ENCODE peak calls at places on chromosomes 11 and 22, in four cellular contexts. One of them, this sample, is unnamed.

GRCh38 chr11:69339041-69339733 is 45.2 kb downstream of the MYEOV start:
- DNase-seq in colonic mucosa: peak
- DNase-seq in NCI-H1694 treated with DMSO at 0.1 percent for 48 hours: no peak
- DNase-seq in NCI-H2107: no peak
- DNase-seq in this sample: no peak

GRCh38 chr11:117950999-117951961 is 22.1 kb upstream of the TMPRSS13 start:
- DNase-seq in NCI-H2107: no peak
- DNase-seq in colonic mucosa: no peak
- DNase-seq in NCI-H1694 treated with DMSO at 0.1 percent for 48 hours: no peak
- DNase-seq in this sample: no peak

GRCh38 chr22:46079861-46080821 is 70.2 kb upstream of the PPARA start:
- DNase-seq in NCI-H2107: no peak
- DNase-seq in NCI-H1694 treated with DMSO at 0.1 percent for 48 hours: peak
- DNase-seq in colonic mucosa: no peak
- DNase-seq in this sample: no peak

GRCh38 chr11:46356911-46357482 is 9.7 kb downstream of the DGKZ start:
- DNase-seq in colonic mucosa: no peak
- DNase-seq in NCI-H2107: no peak
- DNase-seq in NCI-H1694 treated with DMSO at 0.1 percent for 48 hours: no peak
- DNase-seq in this sample: no peak

GRCh38 chr11:107931206-107931605 is 3.0 kb downstream of the RAB39A start:
- DNase-seq in NCI-H2107: no peak
- DNase-seq in NCI-H1694 treated with DMSO at 0.1 percent for 48 hours: no peak
- DNase-seq in colonic mucosa: no peak
- DNase-seq in this sample: no peak

GRCh38 chr11:92384316-92384715 is 159.7 kb downstream of the FAT3 start:
- DNase-seq in NCI-H2107: no peak
- DNase-seq in colonic mucosa: no peak
- DNase-seq in NCI-H1694 treated with DMSO at 0.1 percent for 48 hours: no peak
- DNase-seq in this sample: no peak

GRCh38 chr11:69540118-69541000 is 58.9 kb downstream of the LINC01488 start:
- DNase-seq in colonic mucosa: no peak
- DNase-seq in NCI-H2107: no peak
- DNase-seq in NCI-H1694 treated with DMSO at 0.1 percent for 48 hours: no peak
- DNase-seq in this sample: no peak

GRCh38 chr11:102407901-102408300 is 44.7 kb downstream of the TMEM123 start:
- DNase-seq in NCI-H2107: no peak
- DNase-seq in colonic mucosa: no peak
- DNase-seq in NCI-H1694 treated with DMSO at 0.1 percent for 48 hours: no peak
- DNase-seq in this sample: no peak

GRCh38 chr22:45688606-45689080 is 17.0 kb downstream of the ATXN10 start:
- DNase-seq in NCI-H2107: no peak
- DNase-seq in NCI-H1694 treated with DMSO at 0.1 percent for 48 hours: no peak
- DNase-seq in colonic mucosa: no peak
- DNase-seq in this sample: no peak

GRCh38 chr22:41780714-41781507 is 19.6 kb upstream of the CCDC134 start:
- DNase-seq in NCI-H1694 treated with DMSO at 0.1 percent for 48 hours: no peak
- DNase-seq in NCI-H2107: no peak
- DNase-seq in colonic mucosa: peak
- DNase-seq in this sample: no peak

GRCh38 chr11:125931116-125931515 is 14.7 kb upstream of the VSIG10L2 start:
- DNase-seq in NCI-H2107: no peak
- DNase-seq in NCI-H1694 treated with DMSO at 0.1 percent for 48 hours: no peak
- DNase-seq in colonic mucosa: no peak
- DNase-seq in this sample: no peak

GRCh38 chr11:86214710-86215109 is 29.8 kb upstream of the EED start:
- DNase-seq in NCI-H1694 treated with DMSO at 0.1 percent for 48 hours: no peak
- DNase-seq in colonic mucosa: no peak
- DNase-seq in NCI-H2107: no peak
- DNase-seq in this sample: no peak

GRCh38 chr11:73135346-73136284 is 6.5 kb downstream of the FCHSD2 start:
- DNase-seq in NCI-H2107: no peak
- DNase-seq in colonic mucosa: no peak
- DNase-seq in NCI-H1694 treated with DMSO at 0.1 percent for 48 hours: no peak
- DNase-seq in this sample: no peak

GRCh38 chr11:44618561-44619425 is 53.3 kb downstream of the CD82 start:
- DNase-seq in NCI-H2107: no peak
- DNase-seq in colonic mucosa: no peak
- DNase-seq in NCI-H1694 treated with DMSO at 0.1 percent for 48 hours: no peak
- DNase-seq in this sample: no peak

GRCh38 chr11:10208045-10208674 is 85.9 kb downstream of the SBF2 start:
- DNase-seq in NCI-H1694 treated with DMSO at 0.1 percent for 48 hours: peak
- DNase-seq in colonic mucosa: no peak
- DNase-seq in NCI-H2107: peak
- DNase-seq in this sample: no peak

GRCh38 chr22:37633082-37633692 is 6.3 kb upstream of the SH3BP1 start:
- DNase-seq in colonic mucosa: no peak
- DNase-seq in NCI-H1694 treated with DMSO at 0.1 percent for 48 hours: no peak
- DNase-seq in NCI-H2107: no peak
- DNase-seq in this sample: no peak

GRCh38 chr22:42635531-42635930 is 4.9 kb downstream of the ATP5MGL start:
- DNase-seq in NCI-H2107: no peak
- DNase-seq in NCI-H1694 treated with DMSO at 0.1 percent for 48 hours: no peak
- DNase-seq in colonic mucosa: peak
- DNase-seq in this sample: no peak

GRCh38 chr11:61967924-61968757 is 707 bp upstream of the FTH1 start:
- DNase-seq in colonic mucosa: peak
- DNase-seq in NCI-H1694 treated with DMSO at 0.1 percent for 48 hours: no peak
- DNase-seq in NCI-H2107: peak
- DNase-seq in this sample: peak

GRCh38 chr11:35014352-35014751 is 97.9 kb downstream of the PDHX start:
- DNase-seq in NCI-H1694 treated with DMSO at 0.1 percent for 48 hours: no peak
- DNase-seq in NCI-H2107: no peak
- DNase-seq in colonic mucosa: no peak
- DNase-seq in this sample: no peak

GRCh38 chr11:119852741-119853140 is 123.7 kb upstream of the NECTIN1 start:
- DNase-seq in colonic mucosa: no peak
- DNase-seq in NCI-H2107: no peak
- DNase-seq in NCI-H1694 treated with DMSO at 0.1 percent for 48 hours: no peak
- DNase-seq in this sample: no peak

This sample was measured in progenitor cell of endocrine pancreas.